ENCODE peak calls at places on chromosome 15, in ten cellular contexts. B is NCI-H2081; K is activated T-helper 1 cell treated with anti-CD3 and anti-CD28 coated beads, Interleukin-12 subunit alpha, Interleukin-12 subunit beta, Interleukin-2, Interleukin-4 antibody, amounts not matched to agents 30 ng/mL and 10 ng/mL and 1 ng/mL, durations not matched to agents 14 hours and 24 hours and 36 hours; U is GM18507; I is EL; Y is mucosa of gallbladder; X is endothelial cell; J is head of caudate nucleus; D is hypothalamus; M is HS-5. N is an unnamed sample.

GRCh38 chr15:77122576-77122975 is 51.7 kb upstream of the TSPAN3 start:
- DNase-seq in B (no peak), K (no peak), U (no peak), I (no peak), Y (no peak), X (no peak), J (no peak), D (no peak), M (no peak), N (no peak)

GRCh38 chr15:28961391-28961790 is 75.6 kb downstream of the APBA2 start:
- DNase-seq in B (no peak), K (no peak), U (no peak), I (no peak), Y (no peak), X (no peak), J (no peak), D (no peak), M (no peak), N (no peak)

GRCh38 chr15:26634319-26634718 is 138.5 kb downstream of the GABRB3 start:
- DNase-seq in B (no peak), K (no peak), U (no peak), I (no peak), Y (no peak), X (no peak), J (no peak), D (peak), M (no peak), N (peak)

GRCh38 chr15:92631721-92632120 is 23.9 kb downstream of the FAM174B start:
- DNase-seq in B (no peak), K (no peak), U (no peak), I (no peak), Y (no peak), X (no peak), J (no peak), D (no peak), M (no peak), N (no peak)

GRCh38 chr15:29849716-29850115 is 27.4 kb upstream of the TJP1 start:
- DNase-seq in B (no peak), K (no peak), U (no peak), I (no peak), Y (no peak), X (no peak), J (no peak), D (no peak), M (no peak), N (no peak)

GRCh38 chr15:72306211-72306785 is 13.7 kb downstream of the CELF6 start:
- DNase-seq in B (peak), K (peak), U (no peak), I (peak), Y (no peak), X (peak), J (peak), D (peak), M (no peak), N (peak)

GRCh38 chr15:67768592-67768991 is 56.7 kb upstream of the SKOR1 start:
- DNase-seq in B (no peak), K (no peak), U (no peak), I (no peak), Y (no peak), X (no peak), J (no peak), D (no peak), M (no peak), N (no peak)

GRCh38 chr15:38758001-38758400 is 193.4 kb upstream of the RASGRP1 start:
- DNase-seq in B (no peak), K (no peak), U (no peak), I (peak), Y (no peak), X (no peak), J (no peak), D (no peak), M (peak), N (no peak)

GRCh38 chr15:64072812-64073211 is 20.8 kb downstream of the CIAO2A start:
- DNase-seq in B (peak), K (no peak), U (no peak), I (no peak), Y (no peak), X (no peak), J (no peak), D (no peak), M (no peak), N (no peak)

GRCh38 chr15:89837134-89837829 is 22.6 kb upstream of the ANPEP start:
- DNase-seq in B (no peak), K (no peak), U (no peak), I (peak), Y (no peak), X (no peak), J (no peak), D (no peak), M (no peak), N (no peak)

GRCh38 chr15:81776961-81777360 is 268.9 kb downstream of the MEX3B start:
- DNase-seq in B (no peak), K (no peak), U (no peak), I (no peak), Y (no peak), X (no peak), J (no peak), D (no peak), M (no peak), N (no peak)

GRCh38 chr15:80342148-80342547 is 62.0 kb upstream of the ARNT2 start:
- DNase-seq in B (no peak), K (no peak), U (no peak), I (no peak), Y (no peak), X (no peak), J (no peak), D (no peak), M (no peak), N (no peak)

GRCh38 chr15:89662893-89663673 is 7.8 kb upstream of the KIF7 start:
- DNase-seq in B (no peak), K (no peak), U (no peak), I (peak), Y (peak), X (peak), J (no peak), D (no peak), M (peak), N (no peak)

GRCh38 chr15:80309769-80310384 is 57.9 kb upstream of the CTXND1 start:
- DNase-seq in B (peak), K (no peak), U (no peak), I (peak), Y (no peak), X (peak), J (no peak), D (no peak), M (no peak), N (no peak)

GRCh38 chr15:53110999-53111398 is 320.9 kb upstream of the ONECUT1 start:
- DNase-seq in B (no peak), K (no peak), U (no peak), I (no peak), Y (no peak), X (no peak), J (no peak), D (no peak), M (no peak), N (no peak)

GRCh38 chr15:79640206-79640605 is 208.1 kb downstream of the MINAR1 start:
- DNase-seq in B (no peak), K (no peak), U (no peak), I (peak), Y (peak), X (no peak), J (no peak), D (no peak), M (peak), N (no peak)

GRCh38 chr15:34886134-34886533 is 83.4 kb downstream of the AQR start:
- DNase-seq in B (no peak), K (no peak), U (no peak), I (peak), Y (no peak), X (no peak), J (no peak), D (no peak), M (no peak), N (no peak)

GRCh38 chr15:67992834-67993233 is 61.3 kb upstream of the PIAS1 start:
- DNase-seq in B (no peak), K (no peak), U (no peak), I (no peak), Y (no peak), X (no peak), J (no peak), D (no peak), M (no peak), N (no peak)

GRCh38 chr15:51374131-51374530 is 32.7 kb downstream of the GLDN start:
- DNase-seq in B (peak), K (no peak), U (no peak), I (no peak), Y (no peak), X (no peak), J (no peak), D (no peak), M (no peak), N (peak)

GRCh38 chr15:89441295-89441762 is 55.1 kb downstream of the RHCG start:
- DNase-seq in B (peak), K (no peak), U (peak), I (no peak), Y (no peak), X (no peak), J (no peak), D (no peak), M (no peak), N (no peak)

N was measured in NCI-H1105.